ENCODE peak calls at places on chromosomes 12 and 14, in five cellular contexts. G is aorta, I is BJ, P is adipocyte, X is sigmoid colon. W is an unnamed sample.
A peak's percentile ranks its signal among the peaks of the same experiment; 100 is the strongest.

GRCh38 chr12:123143753-123144461 is 7.0 kb downstream of the PITPNM2 start:
- DNase-seq in P (no peak), X (no peak), I (no peak), G (no peak), W (no peak)

GRCh38 chr14:70755655-70756054 is 53.7 kb downstream of the MAP3K9 start:
- DNase-seq in X (no peak), G (no peak), I (no peak), P (peak; percentile 7), W (no peak)

GRCh38 chr14:69631509-69631908 is 20.1 kb downstream of the SUSD6 start:
- DNase-seq in I (no peak), P (no peak), G (no peak), X (no peak), W (no peak)

GRCh38 chr12:54294152-54294913 is 6.5 kb downstream of the NFE2 start:
- DNase-seq in P (peak; percentile 51), I (no peak), X (no peak), G (peak; percentile 72), W (peak; percentile 42)

GRCh38 chr12:15984097-15984800 is 73.1 kb downstream of the DERA start:
- DNase-seq in G (no peak), I (no peak), X (no peak), P (no peak), W (no peak)

GRCh38 chr14:94367896-94368590 is 20.4 kb downstream of the SERPINA1 start:
- DNase-seq in X (peak; percentile 57), G (peak; percentile 35), P (no peak), I (no peak), W (no peak)

GRCh38 chr14:54299393-54300363 is 97.1 kb upstream of the CDKN3 start:
- DNase-seq in P (no peak), I (no peak), G (no peak), X (no peak), W (no peak)

GRCh38 chr12:80681287-80681686 is 26.1 kb upstream of the MYF6 start:
- DNase-seq in I (no peak), X (no peak), G (no peak), P (peak; percentile 53), W (no peak)

GRCh38 chr12:2647186-2647585 is 147.6 kb upstream of the FKBP4 start:
- DNase-seq in X (peak; percentile 30), P (no peak), I (no peak), G (peak; percentile 3), W (no peak)

GRCh38 chr12:130701402-130701744 is 14.7 kb downstream of the RIMBP2 start:
- DNase-seq in G (no peak), P (no peak), I (no peak), X (no peak), W (no peak)

GRCh38 chr12:77720258-77720657 is 110.4 kb upstream of the NAV3 start:
- DNase-seq in X (no peak), G (no peak), P (no peak), I (no peak), W (no peak)

GRCh38 chr12:101857043-101857558 is 20.3 kb upstream of the DRAM1 start:
- DNase-seq in X (no peak), G (no peak), I (peak; percentile 89), P (peak; percentile 65), W (no peak)

GRCh38 chr12:38469689-38470088 is 153.1 kb downstream of the ALG10B start:
- DNase-seq in G (no peak), P (no peak), X (no peak), I (no peak), W (no peak)

GRCh38 chr12:2783936-2784600 is 10.7 kb upstream of the FKBP4 start:
- DNase-seq in G (peak; percentile 76), X (peak; percentile 79), P (peak; percentile 77), I (no peak), W (peak; percentile 45)

GRCh38 chr12:72872986-72873385 is 600.8 kb downstream of the TRHDE start:
- DNase-seq in I (no peak), G (no peak), P (no peak), X (no peak), W (no peak)

GRCh38 chr14:57078054-57078453 is 190.7 kb downstream of the EXOC5 start:
- DNase-seq in P (no peak), I (no peak), G (no peak), X (no peak), W (no peak)

GRCh38 chr12:68349921-68350606 is 17.9 kb upstream of the MDM1 start:
- DNase-seq in P (no peak), G (no peak), X (no peak), I (no peak), W (no peak)

GRCh38 chr12:64253356-64253755 is 31.3 kb upstream of the KICS2 start:
- DNase-seq in G (no peak), I (no peak), X (no peak), P (no peak), W (no peak)

GRCh38 chr12:58529114-58529665 is 391.1 kb downstream of the LRIG3 start:
- DNase-seq in I (no peak), X (no peak), G (no peak), P (peak; percentile 50), W (peak; percentile 26)

GRCh38 chr12:48040294-48040820 is 36.1 kb upstream of the COL2A1 start:
- DNase-seq in G (no peak), I (no peak), X (no peak), P (no peak), W (no peak)

GRCh38 chr14:100072783-100073346 is 7.6 kb downstream of the EVL start:
- DNase-seq in X (no peak), P (no peak), G (no peak), I (no peak), W (no peak)

GRCh38 chr12:45638386-45638785 is 91.1 kb upstream of the ARID2 start:
- DNase-seq in G (no peak), X (no peak), P (no peak), I (no peak), W (no peak)

GRCh38 chr14:41295734-41296133 is 310.9 kb upstream of the LRFN5 start:
- DNase-seq in P (no peak), X (no peak), G (no peak), I (no peak), W (no peak)
- H3K27me3 ChIP-seq in P (no peaks in the 10 kb centered on the region), X (no peaks in the 10 kb centered on the region), G (no peaks in the 10 kb centered on the region), I (no peaks in the 10 kb centered on the region), W (no peaks in the 10 kb centered on the region)

GRCh38 chr12:96570579-96570978 is 81.2 kb downstream of the CFAP54 start:
- DNase-seq in I (no peak), G (no peak), P (no peak), X (no peak), W (no peak)

DNA sequence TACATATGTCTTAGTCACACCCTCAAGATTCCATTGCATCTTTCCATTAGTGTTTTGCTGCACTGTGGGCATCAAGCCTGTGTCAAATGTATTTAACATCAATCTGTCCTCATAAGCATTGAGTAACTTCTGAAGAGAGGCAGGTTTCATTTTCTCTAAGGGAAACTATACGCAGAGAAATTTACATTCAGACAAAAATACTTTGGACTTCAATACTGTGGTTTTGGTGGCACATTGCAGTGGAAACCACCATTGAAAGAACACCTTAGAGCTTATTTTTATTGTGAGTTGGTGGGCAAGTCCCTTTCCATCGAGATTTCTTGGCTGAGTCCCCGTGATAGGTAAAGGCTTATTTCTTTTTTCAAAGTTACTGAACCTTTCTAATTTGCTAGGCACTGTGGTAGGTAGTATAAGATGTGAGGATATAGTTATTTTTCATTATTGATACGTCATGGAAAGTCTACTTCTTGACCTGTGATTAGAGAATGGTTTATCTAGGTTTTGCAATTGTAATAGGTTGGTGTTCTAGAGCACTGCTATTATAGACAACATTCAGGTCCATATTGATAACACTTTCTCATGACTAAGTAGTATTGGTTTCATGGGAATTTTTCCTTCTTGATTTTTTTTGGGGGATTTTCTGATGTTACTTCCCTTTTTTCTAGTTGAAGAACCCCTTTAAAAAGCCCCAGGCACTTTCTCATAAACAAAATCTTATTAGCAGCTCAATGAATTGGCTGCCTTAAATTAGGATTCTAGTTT is 81.9 kb downstream of the CFAP54 start:
- DNase-seq in P (no peak), I (no peak), G (no peak), X (no peak), W (no peak)
- H3K27me3 ChIP-seq in P (no peaks in the 10 kb centered on the region), I (no peaks in the 10 kb centered on the region), G (no peaks in the 10 kb centered on the region), X (no peaks in the 10 kb centered on the region), W (no peaks in the 10 kb centered on the region)

GRCh38 chr12:132319991-132320570 is 9.3 kb downstream of the GALNT9 start:
- DNase-seq in G (peak; percentile 28), I (no peak), P (no peak), X (no peak), W (no peak)
- H3K27me3 ChIP-seq in G (no peaks in the 10 kb centered on the region), I (peaks cover 6% of the 10 kb centered on the region), P (peaks cover 64% of the 10 kb centered on the region), X (peaks cover 32% of the 10 kb centered on the region), W (peaks cover 9% of the 10 kb centered on the region)

GRCh38 chr12:49091836-49092085 is 2.8 kb downstream of the DHH start:
- DNase-seq in I (no peak), X (no peak), G (no peak), P (no peak), W (no peak)

GRCh38 chr12:49092086-49092815 is 2.4 kb downstream of the DHH start:
- DNase-seq in P (peak; percentile 49), I (no peak), G (peak; percentile 61), X (no peak), W (no peak)

GRCh38 chr12:49092816-49093406 is 1.7 kb downstream of the DHH start:
- DNase-seq in X (no peak), I (no peak), G (no peak), P (no peak), W (no peak)

GRCh38 chr12:49089831-49090773 is 4.5 kb downstream of the DHH start:
- DNase-seq in G (peak; percentile 72), P (peak; percentile 65), X (no peak), I (no peak), W (peak; percentile 59)

GRCh38 chr12:49091056-49091835 is 3.4 kb downstream of the DHH start:
- DNase-seq in X (no peak), P (no peak), I (no peak), G (no peak), W (no peak)
- H3K27me3 ChIP-seq in X (peaks cover 68% of the 10 kb centered on the region), P (peaks cover 55% of the 10 kb centered on the region), I (peaks cover 17% of the 10 kb centered on the region), G (no peaks in the 10 kb centered on the region), W (peaks cover 15% of the 10 kb centered on the region)

GRCh38 chr12:52675301-52675701 is 4.9 kb downstream of the KRT1 start:
- DNase-seq in I (no peak), G (no peak), P (no peak), X (no peak), W (no peak)
- H3K27me3 ChIP-seq in I (peaks cover 2% of the 10 kb centered on the region), G (no peaks in the 10 kb centered on the region), P (peaks cover 77% of the 10 kb centered on the region), X (no peaks in the 10 kb centered on the region), W (peaks cover 16% of the 10 kb centered on the region)

GRCh38 chr12:52969828-52970569 is 21.1 kb downstream of the KRT18 start:
- DNase-seq in I (no peak), P (no peak), X (no peak), G (no peak), W (peak; percentile 76)

GRCh38 chr12:52964556-52965336 is 15.8 kb downstream of the KRT18 start:
- DNase-seq in I (no peak), P (no peak), G (no peak), X (no peak), W (no peak)

DNA sequence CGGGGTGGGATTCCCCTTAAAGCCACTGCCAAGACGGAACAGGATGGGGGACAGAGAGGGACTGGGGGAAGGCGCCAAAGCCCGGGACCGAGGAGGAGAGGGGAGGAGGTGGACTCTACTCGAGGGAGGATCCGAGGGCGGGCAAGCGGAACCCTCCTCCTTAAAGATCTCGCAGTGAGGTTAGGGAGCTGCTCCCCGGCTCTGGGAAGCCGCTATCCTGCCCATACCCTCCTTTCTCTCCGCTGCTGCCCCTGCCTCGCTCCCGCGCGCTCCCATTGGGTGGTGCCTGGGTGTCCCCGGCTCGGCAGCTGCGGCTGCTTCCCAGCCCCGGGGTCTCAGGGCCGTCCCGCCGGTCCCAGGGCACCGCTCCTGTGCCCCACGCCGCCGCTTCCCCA is 16.4 kb downstream of the KRT18 start:
- DNase-seq in X (no peak), I (no peak), G (no peak), P (no peak), W (no peak)
- H3K27me3 ChIP-seq in X (peaks cover 28% of the 10 kb centered on the region), I (no peaks in the 10 kb centered on the region), G (no peaks in the 10 kb centered on the region), P (no peaks in the 10 kb centered on the region), W (no peaks in the 10 kb centered on the region)

GRCh38 chr12:108215458-108215857 is 86.4 kb downstream of the WSCD2 start:
- DNase-seq in I (no peak), G (no peak), P (no peak), X (no peak), W (no peak)
- H3K27me3 ChIP-seq in I (no peaks in the 10 kb centered on the region), G (no peaks in the 10 kb centered on the region), P (peaks cover 16% of the 10 kb centered on the region), X (no peaks in the 10 kb centered on the region), W (peaks cover 5% of the 10 kb centered on the region)